ENCODE peak calls at places on chromosomes 6 and 20, in eight cellular contexts. U is CD8-positive, alpha-beta T cell; N is lower lobe of right lung; Z is heart left ventricle; T is colonic mucosa; H is GM23338; S is fibroblast of lung; E is stomach. F is an unnamed sample. For H3K36me3, the result is how much of the 10 kb centered on the place peaks cover.

GRCh38 chr6:161256390-161256789 is 17.5 kb downstream of the AGPAT4 start:
- DNase-seq in U (no peak), T (no peak), E (no peak), Z (no peak), S (no peak), H (no peak), N (no peak), F (no peak)

GRCh38 chr20:58306421-58307261 is 2.9 kb upstream of the RAB22A start:
- DNase-seq in Z (no peak), S (peak), T (peak), H (no peak), E (peak), N (peak), U (peak), F (peak)

GRCh38 chr6:154989457-154989856 is 5.7 kb upstream of the TIAM2 start:
- DNase-seq in H (peak), N (no peak), T (no peak), Z (no peak), U (no peak), E (no peak), S (no peak), F (no peak)

GRCh38 chr20:5660346-5660745 is 89.9 kb upstream of the SHLD1 start:
- DNase-seq in U (no peak), S (no peak), H (no peak), E (no peak), N (no peak), T (no peak), Z (no peak), F (no peak)

GRCh38 chr6:50661636-50662035 is 51.7 kb upstream of the TFAP2D start:
- DNase-seq in S (no peak), Z (no peak), T (no peak), E (no peak), U (no peak), H (no peak), N (no peak), F (no peak)

GRCh38 chr6:44020148-44020547 is 107.1 kb downstream of the MRPL14 start:
- DNase-seq in Z (no peak), E (no peak), H (no peak), U (no peak), N (no peak), S (no peak), T (no peak), F (no peak)

GRCh38 chr6:99991955-99992354 is 2.1 kb downstream of the MCHR2 start:
- DNase-seq in U (no peak), E (no peak), Z (no peak), N (no peak), S (no peak), T (no peak), H (no peak), F (no peak)

GRCh38 chr6:74657033-74657432 is 548.8 kb downstream of the COL12A1 start:
- DNase-seq in E (no peak), H (no peak), Z (no peak), S (peak), T (no peak), N (no peak), U (no peak), F (no peak)

GRCh38 chr20:22524393-22525015 is 59.9 kb downstream of the FOXA2 start:
- DNase-seq in N (no peak), E (no peak), T (no peak), S (no peak), H (no peak), U (no peak), Z (no peak), F (no peak)

GRCh38 chr6:26103770-26104456 is 16.7 kb downstream of the HFE start:
- DNase-seq in Z (peak), E (peak), H (peak), N (peak), T (peak), S (peak), U (peak), F (peak)

GRCh38 chr20:31788578-31788977 is 30.6 kb upstream of the MYLK2 start:
- DNase-seq in T (no peak), H (peak), Z (no peak), N (no peak), E (no peak), S (no peak), U (no peak), F (no peak)

GRCh38 chr20:48831702-48832422 is 4.1 kb upstream of the PREX1 start:
- DNase-seq in T (peak), N (no peak), H (no peak), U (no peak), S (peak), E (peak), Z (peak), F (no peak)

GRCh38 chr6:43120938-43121913 is 45.1 kb downstream of the PTK7 start:
- DNase-seq in Z (peak), E (no peak), T (no peak), S (peak), N (no peak), U (no peak), H (no peak), F (no peak)

GRCh38 chr6:43278524-43279078 is 19.5 kb upstream of the SLC22A7 start:
- DNase-seq in S (peak), N (no peak), H (no peak), T (peak), E (no peak), U (no peak), Z (no peak), F (no peak)

GRCh38 chr6:160035241-160035640 is 66.4 kb downstream of the IGF2R start:
- DNase-seq in Z (no peak), S (no peak), E (no peak), H (no peak), U (no peak), N (no peak), T (no peak), F (no peak)

GRCh38 chr6:91781946-91782345 is 1195.1 kb upstream of the MAP3K7 start:
- DNase-seq in E (no peak), H (no peak), N (no peak), T (no peak), U (no peak), Z (no peak), S (no peak), F (no peak)

GRCh38 chr20:20395856-20396600 is 28.1 kb downstream of the INSM1 start:
- DNase-seq in U (no peak), Z (no peak), T (no peak), H (peak), E (no peak), S (no peak), N (no peak), F (no peak)

GRCh38 chr20:35327074-35327976 is 35.1 kb upstream of the FAM83C start:
- DNase-seq in E (peak), H (no peak), S (no peak), N (no peak), Z (no peak), U (no peak), T (peak), F (no peak)

GRCh38 chr6:41298785-41299498 is 12.5 kb upstream of the TREM1 start:
- DNase-seq in U (no peak), T (no peak), N (no peak), S (no peak), E (no peak), H (no peak), Z (no peak), F (no peak)

GRCh38 chr20:50286609-50287008 is 96.0 kb downstream of the CEBPB start:
- DNase-seq in E (no peak), S (peak), U (no peak), Z (peak), N (no peak), T (no peak), H (no peak), F (no peak)

GRCh38 chr20:25389858-25390537 is 637 bp downstream of the ABHD12 start:
- DNase-seq in H (peak), N (peak), T (peak), E (peak), Z (peak), U (peak), S (peak), F (peak)

GRCh38 chr6:106731144-106731842 is 101.9 kb downstream of the QRSL1 start:
- DNase-seq in S (no peak), T (peak), N (no peak), E (peak), Z (no peak), U (no peak), H (no peak), F (no peak)

GRCh38 chr20:4802522-4802921 is 80.8 kb downstream of the PRND start:
- DNase-seq in H (no peak), E (no peak), Z (no peak), T (no peak), U (no peak), S (no peak), N (no peak), F (no peak)

GRCh38 chr6:161744211-161745067 is 470.6 kb upstream of the AGPAT4 start:
- DNase-seq in U (no peak), S (peak), T (no peak), H (no peak), Z (no peak), E (no peak), N (no peak), F (no peak)

GRCh38 chr20:4513720-4514119 is 208.0 kb upstream of the PRND start:
- DNase-seq in Z (no peak), H (no peak), S (peak), T (no peak), U (no peak), N (no peak), E (no peak), F (no peak)

GRCh38 chr20:46400828-46401477 is 5.5 kb downstream of the ELMO2 start:
- DNase-seq in E (no peak), S (peak), U (peak), H (peak), Z (no peak), T (no peak), N (no peak), F (peak)

GRCh38 chr6:109676724-109677123 is 14.3 kb downstream of the AK9 start:
- DNase-seq in S (no peak), Z (no peak), T (no peak), N (no peak), H (no peak), U (no peak), E (no peak), F (no peak)

GRCh38 chr20:56995157-56995556 is 271.3 kb downstream of the BMP7 start:
- DNase-seq in S (no peak), T (no peak), U (no peak), E (no peak), H (no peak), Z (no peak), N (no peak), F (no peak)

GRCh38 chr20:56996533-56996932 is 269.9 kb downstream of the BMP7 start:
- DNase-seq in T (no peak), S (no peak), N (no peak), H (no peak), E (no peak), U (no peak), Z (no peak), F (no peak)

GRCh38 chr20:56993020-56993419 is 273.4 kb downstream of the BMP7 start:
- DNase-seq in Z (no peak), U (no peak), S (no peak), H (no peak), E (no peak), N (no peak), T (no peak), F (no peak)

GRCh38 chr20:56994006-56994405 is 272.4 kb downstream of the BMP7 start:
- DNase-seq in S (no peak), T (no peak), N (no peak), E (no peak), Z (no peak), U (no peak), H (no peak), F (no peak)

DNA sequence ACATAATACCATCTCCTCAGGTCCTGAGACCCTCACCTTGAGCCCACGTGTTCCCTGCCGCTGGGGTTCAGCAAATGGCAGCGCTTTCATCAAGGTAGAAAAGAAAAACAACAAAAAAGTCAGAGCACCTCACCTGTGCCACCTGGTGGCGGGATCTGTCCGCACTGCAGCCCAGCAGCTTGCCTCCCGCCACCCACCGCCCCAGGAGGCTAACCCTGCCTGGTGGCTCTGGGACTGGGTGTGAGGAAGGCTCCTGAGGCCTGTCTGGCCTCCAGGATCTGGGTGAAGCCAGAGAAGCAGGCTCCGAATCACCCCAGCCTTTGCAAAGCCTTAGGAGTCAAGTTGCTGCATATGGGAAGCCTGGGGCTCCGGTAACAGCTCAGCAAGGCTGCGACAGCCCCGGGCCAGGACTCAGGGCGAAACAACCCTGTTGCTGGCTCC is 270.8 kb downstream of the BMP7 start:
- DNase-seq in T (no peak), U (no peak), S (no peak), Z (no peak), E (no peak), H (peak), N (no peak), F (no peak)
- H3K27ac ChIP-seq in T (no peak), U (no peak), S (no peak), Z (no peak), E (no peak), H (no peak), N (no peak), F (no peak)

DNA sequence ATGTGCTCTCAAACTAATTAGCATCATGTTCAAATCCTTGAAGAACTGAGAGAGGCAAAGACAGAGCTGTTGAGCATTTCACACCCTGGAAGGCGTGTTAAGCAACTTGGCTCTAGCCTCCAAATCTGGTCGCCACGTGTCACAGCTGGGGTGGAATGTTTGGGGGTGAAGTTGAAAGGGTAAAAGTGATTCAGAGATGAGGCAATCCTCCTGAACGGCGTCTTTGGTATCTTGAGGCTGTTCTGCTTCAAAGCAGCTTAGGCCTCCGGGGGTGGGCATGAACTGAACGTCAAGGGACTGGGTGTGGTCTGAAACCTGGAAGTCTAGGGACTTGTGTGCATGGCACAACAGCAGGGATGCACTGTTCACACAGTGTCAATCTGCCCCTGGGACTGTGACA is 62.3 kb downstream of the TRAM2 start:
- DNase-seq in Z (peak), S (peak), N (no peak), T (peak), E (no peak), H (no peak), U (no peak), F (no peak)
- H3K36me3 ChIP-seq in Z (under half), S (under half), N (under half), T (under half), E (under half), H (under half), U (under half), F (under half)

GRCh38 chr6:11900662-11901598 is 111.2 kb upstream of the HIVEP1 start:
- DNase-seq in S (peak), H (peak), N (no peak), T (no peak), U (no peak), E (no peak), Z (no peak), F (peak)
- H3K4me3 ChIP-seq in S (no peak), H (peak), N (no peak), T (no peak), U (peak), E (peak), Z (no peak), F (peak)

GRCh38 chr6:137819740-137820139 is 47.3 kb upstream of the TNFAIP3 start:
- DNase-seq in U (peak), H (no peak), N (no peak), E (no peak), T (no peak), Z (no peak), S (no peak), F (peak)
- H3K27ac ChIP-seq in U (peak), H (no peak), N (no peak), E (no peak), T (no peak), Z (no peak), S (no peak), F (peak)

DNA sequence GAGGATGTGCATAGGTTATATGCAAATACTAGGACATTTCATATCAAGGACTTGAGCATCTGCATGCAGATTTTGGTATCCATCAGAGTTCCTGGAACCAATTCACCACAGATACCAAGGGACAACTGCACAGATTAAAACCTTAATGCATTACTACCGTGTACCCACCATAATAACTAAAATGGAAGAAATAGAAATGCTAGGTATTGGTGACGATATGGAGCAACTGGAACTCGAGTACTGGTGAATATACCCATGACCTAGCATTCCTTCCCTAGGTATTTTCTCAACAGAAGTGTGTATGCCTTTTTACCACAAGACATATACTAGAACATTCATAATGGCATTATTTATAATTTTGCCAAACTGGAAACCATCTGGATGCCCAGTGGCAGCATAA is 18.5 kb downstream of the KCNS1 start:
- DNase-seq in H (no peak), E (no peak), Z (no peak), U (no peak), N (no peak), S (no peak), T (no peak), F (no peak)
- H3K36me3 ChIP-seq in H (under half), E (under half), Z (under half), U (under half), N (under half), S (under half), T (under half), F (under half)

DNA sequence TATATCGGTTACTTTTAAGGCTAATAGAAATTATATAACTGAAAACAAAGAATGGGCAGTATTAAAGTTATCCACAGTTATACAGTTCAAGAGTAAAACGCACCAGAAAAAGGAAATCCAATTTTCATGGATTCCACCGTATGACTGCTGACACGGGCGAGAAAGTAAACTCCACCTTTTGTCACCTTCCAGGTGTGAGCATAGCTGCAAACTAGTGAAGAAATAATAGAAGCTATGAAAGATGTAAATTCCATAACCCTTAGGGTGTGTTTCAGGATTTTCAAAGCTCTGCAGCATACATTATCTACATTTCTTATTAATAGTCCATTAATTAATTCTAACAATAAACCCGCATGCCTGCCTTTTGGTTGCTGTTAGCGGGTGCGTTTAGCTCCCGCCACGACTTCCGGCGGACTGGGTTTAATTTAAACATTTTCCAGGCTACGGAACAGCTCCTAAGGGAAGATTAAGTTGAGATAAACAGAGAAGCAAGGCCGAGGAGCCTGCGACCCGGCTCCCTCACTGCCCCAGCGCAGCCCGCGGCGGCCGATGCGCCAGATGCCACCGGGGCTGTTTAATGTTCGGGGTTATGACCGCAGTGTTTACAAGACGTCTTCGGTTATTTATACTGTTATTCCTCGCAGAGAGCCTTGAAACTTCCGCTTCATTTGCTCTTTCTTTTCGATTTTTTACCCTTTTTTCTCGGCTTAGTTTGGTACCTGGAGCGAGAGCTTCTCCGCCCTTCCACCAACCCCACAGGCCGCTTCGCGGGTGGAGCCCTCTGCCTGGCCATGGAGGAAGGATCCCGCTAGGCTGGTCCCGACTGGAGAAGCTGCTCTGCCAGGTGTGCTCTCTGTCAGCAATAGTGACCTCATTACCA is 3.8 kb downstream of the TCF21 start:
- DNase-seq in E (no peak), H (peak), S (no peak), N (no peak), U (no peak), Z (no peak), T (no peak), F (no peak)
- H3K4me3 ChIP-seq in E (peak), H (peak), S (peak), N (peak), U (no peak), Z (peak), T (peak), F (no peak)

GRCh38 chr6:18147160-18147559 is 7.7 kb downstream of the TPMT start:
- DNase-seq in S (peak), E (no peak), T (peak), U (no peak), H (no peak), Z (no peak), N (no peak), F (no peak)

GRCh38 chr6:18151801-18152200 is 3.1 kb downstream of the TPMT start:
- DNase-seq in T (no peak), H (no peak), E (no peak), S (no peak), Z (no peak), U (no peak), N (no peak), F (no peak)

GRCh38 chr6:18142591-18142861 is 12.4 kb downstream of the TPMT start:
- DNase-seq in T (no peak), Z (no peak), U (no peak), N (no peak), H (no peak), E (no peak), S (no peak), F (no peak)

GRCh38 chr6:18148304-18149025 is 6.4 kb downstream of the TPMT start:
- DNase-seq in N (no peak), S (peak), Z (no peak), E (no peak), T (peak), U (no peak), H (no peak), F (no peak)

GRCh38 chr6:18147616-18148015 is 7.3 kb downstream of the TPMT start:
- DNase-seq in S (no peak), Z (no peak), T (no peak), H (no peak), E (no peak), N (no peak), U (no peak), F (no peak)
- H3K27ac ChIP-seq in S (peak), Z (no peak), T (peak), H (no peak), E (no peak), N (no peak), U (no peak), F (no peak)

F was measured in CD4-positive, alpha-beta memory T cell.